ENCODE peak calls at places on chromosome 20, in five cellular contexts. A is sigmoid colon, P is IMR-90, W is breast epithelium, B is adrenal gland. Z is an unnamed sample.

GRCh38 chr20:45995213-45996097 is 13.3 kb upstream of the MMP9 start:
- DNase-seq in W (no peak), P (no peak), A (peak), B (no peak), Z (no peak)

GRCh38 chr20:43844778-43845614 is 69.7 kb upstream of the TOX2 start:
- DNase-seq in P (peak), A (peak), B (peak), W (no peak), Z (peak)

GRCh38 chr20:44496976-44497375 is 21.3 kb downstream of the TTPAL start:
- DNase-seq in B (no peak), W (no peak), P (peak), A (peak), Z (no peak)

GRCh38 chr20:5192570-5193431 is 66.0 kb downstream of the CDS2 start:
- DNase-seq in W (no peak), P (no peak), B (no peak), A (no peak), Z (no peak)

GRCh38 chr20:53829086-53829703 is 235.6 kb upstream of the ZNF217 start:
- DNase-seq in P (peak), B (no peak), A (peak), W (no peak), Z (peak)

GRCh38 chr20:20399705-20400104 is 31.8 kb downstream of the INSM1 start:
- DNase-seq in W (no peak), B (no peak), P (no peak), A (no peak), Z (no peak)

GRCh38 chr20:258963-259362 is 1.4 kb downstream of the DEFB132 start:
- DNase-seq in A (no peak), W (no peak), P (peak), B (no peak), Z (no peak)

GRCh38 chr20:5650191-5650691 is 100.0 kb upstream of the SHLD1 start:
- DNase-seq in W (no peak), B (no peak), P (no peak), A (no peak), Z (no peak)

GRCh38 chr20:64104667-64105451 is 2.5 kb downstream of the NPBWR2 start:
- DNase-seq in A (peak), B (peak), P (no peak), W (no peak), Z (no peak)

GRCh38 chr20:46051556-46052323 is 22.7 kb downstream of the SLC12A5 start:
- DNase-seq in P (peak), W (no peak), B (no peak), A (peak), Z (no peak)

GRCh38 chr20:34971038-34971872 is 15.6 kb downstream of the MYH7B start:
- DNase-seq in B (no peak), A (no peak), W (peak), P (no peak), Z (no peak)

GRCh38 chr20:9117548-9117947 is 48.7 kb downstream of the PLCB4 start:
- DNase-seq in B (no peak), P (no peak), W (no peak), A (no peak), Z (no peak)

GRCh38 chr20:60037120-60037499 is 78.9 kb downstream of the CDH26 start:
- DNase-seq in B (no peak), W (no peak), P (peak), A (no peak), Z (no peak)

GRCh38 chr20:59015812-59016711 is 3.2 kb upstream of the TUBB1 start:
- DNase-seq in A (peak), W (no peak), B (no peak), P (no peak), Z (no peak)

GRCh38 chr20:4545526-4545925 is 176.2 kb upstream of the PRND start:
- DNase-seq in W (no peak), A (no peak), P (peak), B (no peak), Z (no peak)

GRCh38 chr20:24106801-24107158 is 118.2 kb upstream of the GGTLC1 start:
- DNase-seq in W (no peak), B (no peak), P (no peak), A (no peak), Z (no peak)

GRCh38 chr20:13041574-13042457 is 33.0 kb downstream of the SPTLC3 start:
- DNase-seq in A (no peak), W (no peak), B (no peak), P (peak), Z (no peak)

GRCh38 chr20:1130058-1130694 is 11.8 kb downstream of the PSMF1 start:
- DNase-seq in B (no peak), P (no peak), A (no peak), W (no peak), Z (no peak)

GRCh38 chr20:39849664-39850063 is 839.4 kb downstream of the MAFB start:
- DNase-seq in B (peak), A (peak), P (peak), W (peak), Z (peak)

GRCh38 chr20:8076505-8077498 is 55.3 kb upstream of the PLCB1 start:
- DNase-seq in B (no peak), W (no peak), A (no peak), P (peak), Z (no peak)

GRCh38 chr20:47133809-47134456 is 222.6 kb downstream of the ZMYND8 start:
- DNase-seq in A (peak), W (no peak), P (peak), B (peak), Z (no peak)

GRCh38 chr20:64131406-64131805 is 24.0 kb upstream of the NPBWR2 start:
- DNase-seq in P (no peak), A (peak), B (peak), W (no peak), Z (peak)

DNA sequence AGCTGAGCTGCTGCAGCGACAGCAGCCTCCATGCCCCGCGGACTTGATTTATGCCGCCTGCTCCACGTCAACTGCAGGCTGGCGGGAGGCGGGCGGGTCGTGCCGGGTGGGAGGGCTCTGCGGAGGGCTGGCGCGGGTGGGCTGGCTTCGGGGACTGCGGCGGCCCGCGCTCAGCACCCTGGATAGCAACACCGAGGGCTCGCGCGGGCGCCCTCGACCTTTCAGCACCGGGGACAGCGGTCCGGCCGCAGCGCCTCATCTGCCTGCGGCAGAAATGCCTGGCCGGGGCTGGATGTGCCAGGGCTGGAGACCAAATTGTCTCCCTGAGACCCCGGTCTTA is 792 bp downstream of the SNAP25 start:
- DNase-seq in A (peak), P (peak), B (peak), W (peak), Z (peak)
- TF ChIP-seq POLR2A in A (no peak), P (no peak), B (no peak), W (no peak), Z (no peak)

DNA sequence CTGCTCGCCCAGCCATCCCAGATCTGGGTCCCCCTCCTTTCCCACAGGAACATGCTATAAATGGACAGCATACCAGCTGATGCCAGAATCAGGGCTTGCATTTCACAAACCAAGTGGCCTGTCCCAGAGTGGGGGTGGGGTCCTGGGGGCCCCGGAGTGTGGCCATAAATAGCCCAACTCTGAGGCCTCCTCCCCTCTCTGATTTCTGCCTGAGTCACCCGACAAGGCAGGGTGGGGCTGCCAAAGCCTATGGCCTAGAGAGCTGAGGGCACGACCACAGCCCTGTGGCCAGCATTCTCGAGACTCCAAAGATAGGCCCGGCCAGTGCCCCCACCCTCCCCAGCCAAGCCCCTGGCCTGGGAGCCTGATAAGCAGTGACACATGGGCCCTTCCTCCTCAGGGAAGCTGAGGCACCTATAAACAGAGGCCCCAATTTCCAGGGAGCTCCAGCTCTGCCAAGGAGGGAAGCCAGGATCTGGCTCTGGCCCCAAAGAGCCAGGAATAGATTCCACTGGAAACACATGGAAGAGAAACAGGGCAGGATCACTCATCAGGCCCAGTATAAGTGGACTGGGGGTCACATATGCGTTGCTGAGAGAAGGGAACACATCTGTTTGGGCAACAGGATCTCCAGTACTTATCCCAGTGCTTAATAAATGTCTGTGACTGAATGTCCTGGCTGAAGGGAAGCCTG is 20.3 kb downstream of the SNTA1 start:
- DNase-seq in B (peak), P (peak), W (no peak), A (peak), Z (peak)
- H3K4me3 ChIP-seq in B (no peak), P (no peak), W (no peak), A (no peak), Z (no peak)

DNA sequence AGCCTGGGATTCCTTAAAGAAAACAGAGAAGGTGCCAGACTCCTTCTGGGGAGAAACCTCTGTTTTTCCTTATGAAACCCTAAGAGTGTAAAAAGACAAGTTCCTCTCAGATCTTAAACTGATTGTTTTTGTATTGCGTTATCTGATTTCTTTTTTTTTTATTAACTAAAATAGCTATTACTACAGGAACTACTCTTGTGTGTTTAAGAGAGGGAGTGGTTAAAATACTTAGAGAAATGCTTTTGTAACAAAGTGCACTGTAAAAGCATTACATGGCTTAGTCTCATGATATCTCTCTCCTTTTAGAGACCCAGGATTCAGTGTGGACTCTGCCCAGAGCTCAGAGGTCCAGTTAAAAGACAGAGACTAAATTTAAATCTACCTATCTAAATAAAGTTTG is 15.9 kb downstream of the PTGIS start:
- DNase-seq in P (no peak), B (no peak), W (no peak), A (peak), Z (no peak)
- TF ChIP-seq CTCF in P (no peak), B (no peak), W (no peak), A (no peak), Z (no peak)

DNA sequence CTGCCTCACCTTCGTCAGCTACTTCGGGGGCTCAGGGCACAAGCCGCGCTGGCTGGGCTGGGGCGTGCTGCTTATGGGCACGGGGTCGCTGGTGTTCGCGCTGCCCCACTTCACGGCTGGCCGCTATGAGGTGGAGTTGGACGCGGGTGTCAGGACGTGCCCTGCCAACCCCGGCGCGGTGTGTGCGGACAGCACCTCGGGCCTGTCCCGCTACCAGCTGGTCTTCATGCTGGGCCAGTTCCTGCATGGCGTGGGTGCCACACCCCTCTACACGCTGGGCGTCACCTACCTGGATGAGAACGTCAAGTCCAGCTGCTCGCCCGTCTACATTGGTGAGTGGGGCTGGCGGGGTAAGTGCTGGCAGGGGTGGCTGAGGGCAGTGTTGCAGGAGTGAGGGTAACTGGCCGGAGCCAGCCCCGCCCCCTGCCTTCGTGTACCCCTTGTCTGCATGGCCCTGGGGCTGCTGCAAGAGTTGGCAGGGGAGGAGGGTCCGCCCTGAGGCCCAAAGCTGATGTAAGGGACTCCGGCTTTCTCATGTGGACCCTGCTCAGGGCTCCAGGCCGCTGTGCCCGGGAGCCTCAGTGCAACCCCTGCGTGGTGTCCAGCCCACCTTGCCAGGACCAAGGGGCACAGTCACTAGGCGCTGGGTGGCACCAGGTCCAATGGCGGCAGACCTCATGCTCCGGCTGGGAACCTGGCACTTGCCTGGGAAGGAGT is 14.8 kb downstream of the SLCO4A1 start:
- DNase-seq in P (no peak), W (no peak), A (no peak), B (no peak), Z (peak)
- TF ChIP-seq POLR2A in P (no peak), W (no peak), A (no peak), B (no peak), Z (no peak)